ENCODE peak calls at places on chromosome 9, in six cellular contexts. C is amniotic epithelial cell, T is astrocyte of the spinal cord, A is MM.1S, N is germinal center, J is C1 segment of cervical spinal cord. P is an unnamed sample.

GRCh38 chr9:128713941-128714573 is 9.9 kb downstream of the ZDHHC12 start:
- DNase-seq in C (no peak), T (no peak), A (no peak), N (no peak), J (no peak), P (no peak)

GRCh38 chr9:109331353-109331752 is 10.5 kb upstream of the EPB41L4B start:
- DNase-seq in C (peak), T (peak), A (no peak), N (no peak), J (peak), P (peak)

GRCh38 chr9:104553261-104553660 is 15.7 kb upstream of the OR13C8 start:
- DNase-seq in C (no peak), T (peak), A (no peak), N (no peak), J (no peak), P (peak)

GRCh38 chr9:77063645-77064285 is 44.3 kb downstream of the FOXB2 start:
- DNase-seq in C (peak), T (peak), A (no peak), N (no peak), J (no peak), P (peak)

GRCh38 chr9:87725900-87726709 is at the start of gene CTSL:
- DNase-seq in C (peak), T (peak), A (peak), N (peak), J (peak), P (peak)

GRCh38 chr9:13786131-13786530 is 506.6 kb upstream of the MPDZ start:
- DNase-seq in C (no peak), T (peak), A (no peak), N (no peak), J (no peak), P (no peak)

GRCh38 chr9:82997471-82998140 is 65.3 kb downstream of the RASEF start:
- DNase-seq in C (no peak), T (no peak), A (no peak), N (no peak), J (no peak), P (no peak)

GRCh38 chr9:131218370-131218769 is 57.9 kb downstream of the FAM78A start:
- DNase-seq in C (peak), T (no peak), A (no peak), N (no peak), J (no peak), P (no peak)

GRCh38 chr9:133135193-133135745 is 14.2 kb upstream of the RALGDS start:
- DNase-seq in C (peak), T (peak), A (no peak), N (no peak), J (peak), P (peak)

GRCh38 chr9:90189306-90189705 is 453.3 kb downstream of the DIRAS2 start:
- DNase-seq in C (no peak), T (no peak), A (peak), N (peak), J (no peak), P (no peak)

GRCh38 chr9:104934686-104935413 is 6.9 kb upstream of the ABCA1 start:
- DNase-seq in C (no peak), T (no peak), A (no peak), N (no peak), J (no peak), P (no peak)

GRCh38 chr9:75488082-75488713 is 399.9 kb downstream of the OSTF1 start:
- DNase-seq in C (no peak), T (no peak), A (no peak), N (no peak), J (no peak), P (no peak)

GRCh38 chr9:114123031-114123977 is 24.2 kb upstream of the KIF12 start:
- DNase-seq in C (no peak), T (no peak), A (no peak), N (no peak), J (no peak), P (no peak)

GRCh38 chr9:73037613-73038012 is 84.8 kb upstream of the ALDH1A1 start:
- DNase-seq in C (peak), T (no peak), A (peak), N (no peak), J (no peak), P (peak)

GRCh38 chr9:109418827-109419226 is 79.3 kb downstream of the PTPN3 start:
- DNase-seq in C (no peak), T (no peak), A (no peak), N (no peak), J (no peak), P (no peak)

GRCh38 chr9:33025572-33026347 is 687 bp downstream of the DNAJA1 start:
- DNase-seq in C (peak), T (peak), A (peak), N (peak), J (peak), P (peak)

GRCh38 chr9:37026936-37027581 is 7.0 kb downstream of the PAX5 start:
- DNase-seq in C (no peak), T (no peak), A (no peak), N (no peak), J (no peak), P (no peak)

GRCh38 chr9:128254362-128254761 is 21.4 kb downstream of the GOLGA2 start:
- DNase-seq in C (no peak), T (no peak), A (no peak), N (no peak), J (no peak), P (no peak)

GRCh38 chr9:105646879-105647594 is 15.2 kb upstream of the TAL2 start:
- DNase-seq in C (no peak), T (no peak), A (no peak), N (no peak), J (no peak), P (no peak)

GRCh38 chr9:90827181-90827866 is 25.7 kb downstream of the SYK start:
- DNase-seq in C (no peak), T (no peak), A (no peak), N (peak), J (no peak), P (no peak)

GRCh38 chr9:134557331-134557730 is 84.3 kb upstream of the COL5A1 start:
- DNase-seq in C (no peak), T (no peak), A (no peak), N (no peak), J (no peak), P (no peak)

GRCh38 chr9:2857564-2858198 is 13.8 kb upstream of the PUM3 start:
- DNase-seq in C (peak), T (peak), A (peak), N (peak), J (peak), P (peak)

GRCh38 chr9:91659529-91660294 is 236.1 kb upstream of the NFIL3 start:
- DNase-seq in C (peak), T (peak), A (no peak), N (no peak), J (no peak), P (peak)

GRCh38 chr9:120877276-120878034 is 467 bp upstream of the PHF19 start:
- DNase-seq in C (peak), T (peak), A (peak), N (peak), J (peak), P (peak)

GRCh38 chr9:109273869-109274268 is 47.0 kb downstream of the EPB41L4B start:
- DNase-seq in C (no peak), T (no peak), A (no peak), N (no peak), J (no peak), P (no peak)

GRCh38 chr9:86239053-86239770 is 20.2 kb downstream of the C9orf153 start:
- DNase-seq in C (no peak), T (peak), A (no peak), N (no peak), J (no peak), P (no peak)

GRCh38 chr9:88889386-88889785 is 101.9 kb upstream of the S1PR3 start:
- DNase-seq in C (no peak), T (peak), A (no peak), N (no peak), J (no peak), P (peak)

GRCh38 chr9:33193818-33194217 is 26.7 kb upstream of the B4GALT1 start:
- DNase-seq in C (peak), T (no peak), A (no peak), N (no peak), J (no peak), P (no peak)

GRCh38 chr9:134366223-134367031 is 40.2 kb downstream of the RXRA start:
- DNase-seq in C (peak), T (peak), A (no peak), N (no peak), J (peak), P (peak)

GRCh38 chr9:135661801-135662560 is 1.1 kb upstream of the LCN9 start:
- DNase-seq in C (no peak), T (no peak), A (no peak), N (no peak), J (no peak), P (peak)

GRCh38 chr9:128845186-128845931 is 15.8 kb upstream of the SPOUT1 start:
- DNase-seq in C (no peak), T (no peak), A (no peak), N (no peak), J (no peak), P (no peak)

GRCh38 chr9:111481885-111482636 is 2.1 kb downstream of the ECPAS start:
- DNase-seq in C (peak), T (peak), A (no peak), N (no peak), J (no peak), P (peak)

GRCh38 chr9:20197976-20198685 is 409.3 kb upstream of the SLC24A2 start:
- DNase-seq in C (no peak), T (no peak), A (no peak), N (peak), J (no peak), P (no peak)

GRCh38 chr9:85142461-85143401 is 473.2 kb downstream of the NTRK2 start:
- DNase-seq in C (no peak), T (no peak), A (peak), N (peak), J (no peak), P (no peak)

GRCh38 chr9:87708989-87709706 is 16.8 kb upstream of the CTSL start:
- DNase-seq in C (no peak), T (no peak), A (no peak), N (no peak), J (no peak), P (no peak)

GRCh38 chr9:130817862-130818261 is 17.2 kb upstream of the ABL1 start:
- DNase-seq in C (no peak), T (no peak), A (no peak), N (no peak), J (no peak), P (no peak)

GRCh38 chr9:75891277-75892167 is 1.0 kb downstream of the PCSK5 start:
- DNase-seq in C (peak), T (peak), A (peak), N (peak), J (peak), P (no peak)

GRCh38 chr9:90285946-90286345 is 356.7 kb downstream of the DIRAS2 start:
- DNase-seq in C (no peak), T (no peak), A (no peak), N (no peak), J (no peak), P (no peak)

GRCh38 chr9:94783121-94783664 is 56.7 kb downstream of the AOPEP start:
- DNase-seq in C (peak), T (peak), A (peak), N (no peak), J (peak), P (peak)

P was measured in iris pigment epithelial cell.